ENCODE peak calls at places on chromosomes 1 and 21, in four cellular contexts. K is A549, Z is right lobe of liver, I is body of pancreas. X is an unnamed sample.
A peak's percentile ranks its signal among the peaks of the same experiment; 100 is the strongest.

GRCh38 chr1:218207194-218207593 is 77.9 kb upstream of the RRP15 start:
- DNase-seq in K (no peak), Z (no peak), I (no peak), X (no peak)

GRCh38 chr1:150706091-150706490 is 9.1 kb upstream of the GOLPH3L start:
- DNase-seq in K (no peak), Z (no peak), I (no peak), X (no peak)

GRCh38 chr1:186304982-186305949 is 69.8 kb downstream of the TPR start:
- DNase-seq in K (peak; percentile 53), Z (no peak), I (no peak), X (no peak)

GRCh38 chr1:111318483-111319000 is 27.9 kb downstream of the CHIA start:
- DNase-seq in K (no peak), Z (no peak), I (no peak), X (no peak)

GRCh38 chr1:26772687-26773086 is 15.1 kb upstream of the PIGV start:
- DNase-seq in K (peak; percentile 28), Z (no peak), I (no peak), X (no peak)

GRCh38 chr1:177442580-177442979 is 271.8 kb downstream of the BRINP2 start:
- DNase-seq in K (no peak), Z (no peak), I (no peak), X (no peak)

GRCh38 chr1:62841587-62842169 is 57.7 kb downstream of the ATG4C start:
- DNase-seq in K (peak; percentile 38), Z (no peak), I (no peak), X (no peak)

GRCh38 chr1:246961939-246962373 is 30.2 kb upstream of the AHCTF1 start:
- DNase-seq in K (no peak), Z (peak; percentile 37), I (peak; percentile 5), X (no peak)

GRCh38 chr1:58929667-58930325 is 145.9 kb upstream of the JUN start:
- DNase-seq in K (peak; percentile 33), Z (no peak), I (no peak), X (no peak)

GRCh38 chr1:30473920-30474817 is 249.2 kb downstream of the MATN1 start:
- DNase-seq in K (no peak), Z (no peak), I (no peak), X (peak; percentile 57)

GRCh38 chr1:100989306-100990077 is 36.1 kb downstream of the DPH5 start:
- DNase-seq in K (no peak), Z (no peak), I (no peak), X (no peak)

GRCh38 chr1:119808972-119809550 is 2.2 kb downstream of the REG4 start:
- DNase-seq in K (peak; percentile 36), Z (peak; percentile 77), I (peak; percentile 83), X (peak; percentile 86)

GRCh38 chr1:213985181-213986019 is 2.4 kb upstream of the PROX1 start:
- DNase-seq in K (no peak), Z (peak; percentile 59), I (peak; percentile 26), X (no peak)

GRCh38 chr1:79326875-79327274 is 320.3 kb upstream of the ADGRL4 start:
- DNase-seq in K (no peak), Z (no peak), I (no peak), X (no peak)

GRCh38 chr1:13583964-13584791 is 546 bp downstream of the PDPN start:
- DNase-seq in K (no peak), Z (no peak), I (peak; percentile 9), X (no peak)

GRCh38 chr1:9891207-9891606 is 18.9 kb downstream of the CTNNBIP1 start:
- DNase-seq in K (no peak), Z (no peak), I (no peak), X (no peak)

GRCh38 chr1:25933479-25934365 is 27.5 kb upstream of the STMN1 start:
- DNase-seq in K (no peak), Z (no peak), I (no peak), X (no peak)

GRCh38 chr1:119321661-119322419 is 46.7 kb upstream of the HAO2 start:
- DNase-seq in K (no peak), Z (no peak), I (no peak), X (no peak)

GRCh38 chr1:117001254-117001927 is at the start of gene CD101:
- DNase-seq in K (no peak), Z (no peak), I (no peak), X (no peak)

GRCh38 chr21:35559128-35559831 is 501.0 kb downstream of the SETD4 start:
- DNase-seq in K (no peak), Z (no peak), I (no peak), X (no peak)

GRCh38 chr1:36446261-36446660 is 4.0 kb downstream of the OSCP1 start:
- DNase-seq in K (no peak), Z (no peak), I (no peak), X (no peak)

GRCh38 chr1:167718926-167719691 is 2.7 kb upstream of the MPZL1 start:
- DNase-seq in K (no peak), Z (no peak), I (no peak), X (no peak)

GRCh38 chr1:154342836-154343472 is 17.6 kb downstream of the ATP8B2 start:
- DNase-seq in K (no peak), Z (no peak), I (peak; percentile 21), X (no peak)

GRCh38 chr1:102879439-102879993 is 228.8 kb downstream of the COL11A1 start:
- DNase-seq in K (peak; percentile 11), Z (no peak), I (no peak), X (no peak)

GRCh38 chr1:64171797-64172281 is 31.6 kb upstream of the UBE2U start:
- DNase-seq in K (peak; percentile 4), Z (no peak), I (no peak), X (no peak)

GRCh38 chr1:168465942-168466702 is 77.7 kb downstream of the XCL2 start:
- DNase-seq in K (no peak), Z (no peak), I (peak; percentile 31), X (no peak)

GRCh38 chr1:107058245-107059032 is 2.0 kb downstream of the PRMT6 start:
- DNase-seq in K (no peak), Z (no peak), I (no peak), X (no peak)

GRCh38 chr1:117664314-117664713 is 58.5 kb downstream of the TENT5C start:
- DNase-seq in K (no peak), Z (no peak), I (no peak), X (no peak)

DNA sequence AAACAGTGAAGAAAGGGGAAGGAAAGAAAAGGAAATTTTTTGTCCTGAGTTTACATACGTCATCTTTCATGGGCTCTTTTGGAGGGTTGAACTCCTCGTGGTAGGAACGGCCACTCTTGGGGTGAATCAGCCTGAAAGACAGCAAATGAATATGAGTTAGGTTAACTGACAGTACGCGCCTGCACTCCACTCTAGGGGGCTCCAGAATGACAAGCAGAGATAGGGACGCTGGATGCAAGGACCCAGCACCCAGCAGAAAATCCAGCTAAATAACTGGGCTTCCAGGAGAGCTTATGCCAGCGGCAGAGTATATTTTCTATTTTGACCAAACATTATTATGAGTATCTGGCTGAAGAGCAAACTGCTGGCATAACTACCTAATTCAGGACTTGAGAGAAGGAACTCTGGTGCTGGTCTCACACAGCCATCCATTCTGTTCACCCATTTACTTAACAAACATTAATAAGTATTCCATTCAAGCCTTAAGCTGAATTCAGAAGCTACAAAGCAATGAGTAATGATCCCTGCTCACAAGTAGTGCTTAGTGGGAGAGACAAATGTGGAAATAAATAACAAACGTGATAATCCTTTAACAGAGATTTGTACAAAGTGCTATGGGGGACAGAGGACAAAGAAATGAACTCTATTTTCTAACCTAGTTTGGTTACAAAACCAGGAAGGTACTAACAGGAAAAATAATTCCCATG is 22.1 kb downstream of the AK2 start:
- DNase-seq in K (no peak), Z (no peak), I (no peak), X (no peak)
- TF ChIP-seq POLR2A in K (no peak), Z (no peak), I (no peak), X (no peak)

DNA sequence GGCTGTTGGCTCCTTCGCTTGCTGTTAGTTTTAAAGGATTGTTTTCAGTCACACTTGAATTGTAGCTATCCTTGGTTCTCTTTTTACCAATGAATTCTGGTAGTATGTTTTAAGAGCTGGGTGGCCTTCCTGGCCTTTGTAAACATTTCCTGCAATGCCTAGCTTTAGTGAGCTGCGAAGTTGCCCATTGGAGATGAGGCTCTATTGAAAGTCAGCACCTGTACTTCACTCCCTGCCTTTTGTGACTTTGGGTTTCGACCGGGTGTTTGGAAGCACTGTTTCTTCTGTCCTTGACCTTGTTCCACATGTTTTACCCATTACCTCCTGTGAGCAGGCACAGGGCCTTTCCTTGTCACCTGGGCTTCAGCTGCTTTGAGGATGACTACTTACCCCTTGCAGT is 64.7 kb downstream of the DYRK1A start:
- DNase-seq in K (no peak), Z (no peak), I (no peak), X (no peak)
- H3K4me1 ChIP-seq in K (peaks cover 11% of the 10 kb centered on the region), Z (peaks cover 36% of the 10 kb centered on the region), I (peaks cover 36% of the 10 kb centered on the region), X (peaks cover 32% of the 10 kb centered on the region)

GRCh38 chr21:43001316-43001715 is 27.0 kb downstream of the PKNOX1 start:
- DNase-seq in K (no peak), Z (no peak), I (no peak), X (no peak)

GRCh38 chr21:42991992-42992740 is 17.8 kb downstream of the PKNOX1 start:
- DNase-seq in K (no peak), Z (no peak), I (peak; percentile 23), X (no peak)

GRCh38 chr21:42992943-42993712 is 18.8 kb downstream of the PKNOX1 start:
- DNase-seq in K (no peak), Z (no peak), I (no peak), X (no peak)

GRCh38 chr21:42997053-42997452 is 22.7 kb downstream of the PKNOX1 start:
- DNase-seq in K (no peak), Z (no peak), I (peak; percentile 32), X (no peak)
- H3K9me3 ChIP-seq in K (peaks cover 9% of the 10 kb centered on the region), Z (peaks cover 6% of the 10 kb centered on the region), I (no peaks in the 10 kb centered on the region), X (no peaks in the 10 kb centered on the region)

GRCh38 chr1:38004284-38005101 is 821 bp downstream of the FHL3 start:
- DNase-seq in K (no peak), Z (no peak), I (no peak), X (peak; percentile 77)
- TF ChIP-seq POLR2A in K (no peak), Z (no peak), I (no peak), X (no peak)

GRCh38 chr1:200891774-200892157 is 2.9 kb upstream of the INAVA start:
- DNase-seq in K (no peak), Z (no peak), I (peak; percentile 42), X (no peak)

GRCh38 chr1:200890818-200891773 is 3.6 kb upstream of the INAVA start:
- DNase-seq in K (peak; percentile 78), Z (peak; percentile 43), I (peak; percentile 59), X (no peak)

GRCh38 chr1:200888349-200888838 is 6.3 kb upstream of the INAVA start:
- DNase-seq in K (no peak), Z (no peak), I (no peak), X (no peak)

GRCh38 chr1:200889571-200889970 is 5.1 kb upstream of the INAVA start:
- DNase-seq in K (no peak), Z (no peak), I (no peak), X (no peak)

GRCh38 chr1:200890027-200890426 is 4.7 kb upstream of the INAVA start:
- DNase-seq in K (no peak), Z (no peak), I (no peak), X (no peak)
- H3K4me1 ChIP-seq in K (peaks cover 40% of the 10 kb centered on the region), Z (peaks cover 8% of the 10 kb centered on the region), I (peaks cover 33% of the 10 kb centered on the region), X (peaks cover 28% of the 10 kb centered on the region)

X was measured in suprapubic skin.